ENCODE peak calls at places on chromosomes 1 and 21, in eight cellular contexts. K is nephron progenitor cell, Z is AG09309, I is fibroblast of pulmonary artery, S is T-helper 9 cell, O is NCI-H2029, Q is LNCaP clone FGC, X is T47D. W is an unnamed sample.

GRCh38 chr1:202324646-202325045 is 17.1 kb downstream of the UBE2T start:
- DNase-seq in O (no peak), I (no peak), Q (no peak), K (no peak), X (no peak), Z (no peak), S (no peak), W (no peak)

GRCh38 chr1:7679873-7680790 is 91.0 kb upstream of the VAMP3 start:
- DNase-seq in I (peak; percentile 27), S (peak; percentile 23), Z (no peak), O (no peak), Q (no peak), X (peak; percentile 45), K (peak; percentile 82), W (peak; percentile 25)

GRCh38 chr21:33815153-33815707 is 100.4 kb downstream of the ATP5PO start:
- DNase-seq in I (no peak), K (no peak), S (no peak), O (peak; percentile 26), Z (no peak), X (no peak), Q (no peak), W (no peak)

GRCh38 chr1:234302334-234302962 is 70.8 kb upstream of the COA6 start:
- DNase-seq in O (no peak), Z (no peak), S (no peak), X (no peak), K (no peak), Q (no peak), I (no peak), W (no peak)

GRCh38 chr1:41122851-41123518 is 101.5 kb upstream of the SLFNL1 start:
- DNase-seq in Q (peak; percentile 31), O (peak; percentile 68), Z (peak; percentile 71), S (no peak), I (peak; percentile 63), K (peak; percentile 7), X (peak; percentile 22), W (no peak)

GRCh38 chr1:227174136-227174535 is 144.2 kb downstream of the CDC42BPA start:
- DNase-seq in Q (no peak), X (no peak), I (peak; percentile 31), O (no peak), K (no peak), Z (peak; percentile 53), S (no peak), W (no peak)

GRCh38 chr1:117003253-117003875 is 1.8 kb downstream of the CD101 start:
- DNase-seq in K (no peak), Q (no peak), I (no peak), S (no peak), O (no peak), Z (no peak), X (no peak), W (no peak)

GRCh38 chr1:173853074-173853473 is 14.7 kb downstream of the GAS5 start:
- DNase-seq in S (no peak), K (no peak), X (no peak), Q (no peak), Z (no peak), O (no peak), I (peak; percentile 87), W (no peak)

GRCh38 chr1:235105051-235106043 is 23.3 kb downstream of the TOMM20 start:
- DNase-seq in K (no peak), X (no peak), O (no peak), S (no peak), Q (no peak), I (no peak), Z (no peak), W (no peak)

GRCh38 chr1:186301448-186301847 is 73.6 kb downstream of the TPR start:
- DNase-seq in I (no peak), O (no peak), K (no peak), Z (no peak), S (no peak), X (no peak), Q (no peak), W (no peak)

W was measured in T-helper 1 cell.